ENCODE peak calls at places on chromosomes 5 and 9, in nine cellular contexts. V, Y, Q, N, G, A, M, X and K are unnamed samples.

GRCh38 chr9:127815512-127816361 is 13.1 kb downstream of the FPGS start:
- DNase-seq in V (no peak), Y (no peak), Q (no peak), N (no peak), G (no peak), A (no peak), M (no peak), X (no peak), K (no peak)

GRCh38 chr9:135165003-135165711 is 77.7 kb downstream of the OLFM1 start:
- DNase-seq in V (no peak), Y (no peak), Q (no peak), N (no peak), G (no peak), A (no peak), M (no peak), X (no peak), K (no peak)

GRCh38 chr9:95991326-95991725 is 115.8 kb downstream of the ERCC6L2 start:
- DNase-seq in V (no peak), Y (no peak), Q (no peak), N (no peak), G (no peak), A (no peak), M (no peak), X (no peak), K (peak)

GRCh38 chr5:73957397-73958001 is 331.5 kb downstream of the ARHGEF28 start:
- DNase-seq in V (no peak), Y (no peak), Q (no peak), N (no peak), G (no peak), A (peak), M (no peak), X (no peak), K (peak)

GRCh38 chr5:44646016-44646415 is 162.7 kb upstream of the MRPS30 start:
- DNase-seq in V (no peak), Y (no peak), Q (no peak), N (no peak), G (no peak), A (no peak), M (no peak), X (no peak), K (no peak)

GRCh38 chr9:124820606-124821246 is 32.5 kb upstream of the WDR38 start:
- DNase-seq in V (no peak), Y (peak), Q (no peak), N (no peak), G (no peak), A (no peak), M (no peak), X (no peak), K (no peak)

GRCh38 chr5:157215143-157215825 is 34.6 kb downstream of the ITK start:
- DNase-seq in V (no peak), Y (no peak), Q (no peak), N (no peak), G (no peak), A (no peak), M (no peak), X (no peak), K (no peak)

GRCh38 chr5:58071566-58071965 is 388.3 kb downstream of the PLK2 start:
- DNase-seq in V (no peak), Y (no peak), Q (no peak), N (no peak), G (no peak), A (no peak), M (no peak), X (no peak), K (no peak)

GRCh38 chr5:59489551-59489950 is 404.0 kb downstream of the PDE4D start:
- DNase-seq in V (no peak), Y (no peak), Q (no peak), N (no peak), G (no peak), A (no peak), M (no peak), X (no peak), K (no peak)

GRCh38 chr5:111432828-111433536 is 79.4 kb downstream of the STARD4 start:
- DNase-seq in V (no peak), Y (no peak), Q (no peak), N (no peak), G (no peak), A (no peak), M (no peak), X (no peak), K (peak)

GRCh38 chr9:71349218-71349617 is 227.8 kb upstream of the TRPM3 start:
- DNase-seq in V (no peak), Y (no peak), Q (no peak), N (peak), G (no peak), A (no peak), M (peak), X (peak), K (no peak)

GRCh38 chr9:12785251-12785880 is 10.5 kb downstream of the LURAP1L start:
- DNase-seq in V (no peak), Y (no peak), Q (no peak), N (no peak), G (no peak), A (peak), M (peak), X (no peak), K (peak)

GRCh38 chr5:54746346-54746745 is 228.8 kb downstream of the SNX18 start:
- DNase-seq in V (no peak), Y (no peak), Q (no peak), N (no peak), G (no peak), A (no peak), M (no peak), X (no peak), K (no peak)

GRCh38 chr9:135905380-135906282 is 1.7 kb downstream of the CAMSAP1 start:
- DNase-seq in V (no peak), Y (no peak), Q (no peak), N (no peak), G (no peak), A (peak), M (peak), X (no peak), K (peak)

GRCh38 chr9:112378441-112379176 is 1.3 kb upstream of the HSDL2 start:
- DNase-seq in V (no peak), Y (peak), Q (no peak), N (no peak), G (no peak), A (peak), M (peak), X (no peak), K (peak)

GRCh38 chr5:69493235-69493925 is 790 bp downstream of the OCLN start:
- DNase-seq in V (no peak), Y (peak), Q (no peak), N (no peak), G (no peak), A (peak), M (peak), X (no peak), K (peak)

GRCh38 chr5:98816574-98817222 is 43.2 kb downstream of the RGMB start:
- DNase-seq in V (peak), Y (no peak), Q (no peak), N (no peak), G (no peak), A (peak), M (no peak), X (no peak), K (no peak)

GRCh38 chr9:92947268-92948031 is at the start of gene FGD3:
- DNase-seq in V (no peak), Y (no peak), Q (no peak), N (no peak), G (no peak), A (no peak), M (peak), X (no peak), K (peak)

GRCh38 chr5:21672911-21673310 is 1180.2 kb downstream of the CDH12 start:
- DNase-seq in V (no peak), Y (no peak), Q (no peak), N (no peak), G (no peak), A (no peak), M (peak), X (no peak), K (no peak)

GRCh38 chr5:37133939-37134338 is 115.2 kb downstream of the CPLANE1 start:
- DNase-seq in V (no peak), Y (no peak), Q (no peak), N (no peak), G (no peak), A (peak), M (peak), X (no peak), K (peak)

GRCh38 chr5:151094054-151094858 is 13.4 kb upstream of the TNIP1 start:
- DNase-seq in V (no peak), Y (peak), Q (peak), N (no peak), G (no peak), A (peak), M (peak), X (no peak), K (peak)